ENCODE peak calls at places on chromosome 17, in five cellular contexts. W is H9, Z is mesenchymal stem cell, V is neuronal stem cell, H is H1. C is an unnamed sample.

GRCh38 chr17:66889480-66890230 is 54.7 kb downstream of the CACNG5 start:
- DNase-seq in V (no peak), H (no peak), W (no peak), Z (no peak), C (no peak)

GRCh38 chr17:18997650-18998196 is 6.8 kb downstream of the FAM83G start:
- DNase-seq in W (no peak), V (no peak), Z (no peak), H (no peak), C (no peak)

GRCh38 chr17:80035687-80035936 is at the start of gene TBC1D16:
- DNase-seq in V (no peak), H (no peak), Z (no peak), W (no peak), C (no peak)

GRCh38 chr17:29114141-29114540 is 66.1 kb downstream of the MYO18A start:
- DNase-seq in Z (no peak), W (no peak), V (no peak), H (no peak), C (no peak)

GRCh38 chr17:68794636-68795503 is 160.3 kb downstream of the ABCA8 start:
- DNase-seq in W (no peak), V (no peak), H (no peak), Z (peak; percentile 39), C (no peak)

GRCh38 chr17:11900103-11900502 is 97.2 kb downstream of the ZNF18 start:
- DNase-seq in H (no peak), V (no peak), Z (no peak), W (no peak), C (no peak)

GRCh38 chr17:59844884-59845594 is 47.7 kb downstream of the TUBD1 start:
- DNase-seq in H (no peak), Z (peak; percentile 68), V (no peak), W (no peak), C (no peak)

GRCh38 chr17:66716236-66717026 is 118.5 kb upstream of the CACNG5 start:
- DNase-seq in W (peak; percentile 36), V (no peak), Z (no peak), H (no peak), C (no peak)

GRCh38 chr17:63820963-63821561 is 6.2 kb upstream of the PSMC5 start:
- DNase-seq in Z (no peak), H (no peak), W (no peak), V (no peak), C (no peak)

GRCh38 chr17:42821176-42821575 is 2.9 kb downstream of the BECN1 start:
- DNase-seq in Z (no peak), V (no peak), W (no peak), H (no peak), C (peak; percentile 74)

GRCh38 chr17:79008666-79009387 is 737 bp downstream of the CANT1 start:
- DNase-seq in V (no peak), W (no peak), H (no peak), Z (no peak), C (no peak)

GRCh38 chr17:46178550-46179198 is 14.6 kb downstream of the KANSL1 start:
- DNase-seq in Z (peak; percentile 74), W (no peak), H (no peak), V (no peak), C (no peak)

GRCh38 chr17:17151962-17152361 is 54.2 kb downstream of the PLD6 start:
- DNase-seq in Z (peak; percentile 93), H (no peak), V (no peak), W (no peak), C (peak; percentile 18)

GRCh38 chr17:60049936-60050335 is 28.8 kb downstream of the HEATR6 start:
- DNase-seq in Z (peak; percentile 9), H (no peak), W (no peak), V (no peak), C (no peak)

GRCh38 chr17:7266784-7267183 is 4.5 kb upstream of the CLDN7 start:
- DNase-seq in Z (no peak), W (no peak), V (no peak), H (no peak), C (no peak)

GRCh38 chr17:50879086-50879485 is 12.9 kb upstream of the TOB1 start:
- DNase-seq in V (no peak), H (no peak), W (no peak), Z (no peak), C (no peak)

GRCh38 chr17:80192268-80192667 is 22.4 kb downstream of the CARD14 start:
- DNase-seq in H (no peak), V (no peak), Z (no peak), W (peak; percentile 34), C (no peak)

GRCh38 chr17:52297230-52298010 is 138.9 kb upstream of the CA10 start:
- DNase-seq in W (no peak), V (no peak), Z (no peak), H (no peak), C (peak; percentile 4)

GRCh38 chr17:78383725-78384471 is 5.4 kb downstream of the PGS1 start:
- DNase-seq in W (no peak), H (no peak), V (no peak), Z (peak; percentile 99), C (peak; percentile 91)

GRCh38 chr17:39662551-39663339 is 2.4 kb upstream of the TCAP start:
- DNase-seq in W (peak; percentile 72), V (no peak), Z (no peak), H (peak; percentile 59), C (no peak)

GRCh38 chr17:9011001-9011400 is 10.3 kb upstream of the NTN1 start:
- DNase-seq in V (no peak), H (no peak), W (no peak), Z (no peak), C (no peak)

GRCh38 chr17:2085648-2085949 is 30.7 kb downstream of the HIC1 start:
- DNase-seq in Z (peak; percentile 83), V (no peak), H (no peak), W (no peak), C (no peak)

GRCh38 chr17:7027335-7027734 is 4.5 kb downstream of the BCL6B start:
- DNase-seq in Z (no peak), H (no peak), V (no peak), W (peak; percentile 61), C (no peak)

GRCh38 chr17:47204722-47205418 is 4.3 kb upstream of the MYL4 start:
- DNase-seq in Z (peak; percentile 72), W (no peak), H (no peak), V (no peak), C (peak; percentile 41)

GRCh38 chr17:79778504-79779087 is 648 bp downstream of the CBX2 start:
- DNase-seq in V (peak; percentile 59), Z (peak; percentile 17), W (peak; percentile 67), H (peak; percentile 72), C (no peak)

GRCh38 chr17:17141279-17141678 is 64.9 kb downstream of the PLD6 start:
- DNase-seq in W (no peak), V (no peak), H (no peak), Z (no peak), C (no peak)

GRCh38 chr17:56171186-56171959 is 18.1 kb downstream of the ANKFN1 start:
- DNase-seq in H (no peak), Z (peak; percentile 1), W (no peak), V (no peak), C (peak; percentile 16)

GRCh38 chr17:50864747-50865059 is 1.5 kb downstream of the TOB1 start:
- DNase-seq in V (no peak), H (no peak), Z (no peak), W (no peak), C (no peak)

GRCh38 chr17:61461967-61462733 is 9.9 kb downstream of the TBX4 start:
- DNase-seq in V (no peak), H (peak; percentile 71), Z (peak; percentile 22), W (peak; percentile 55), C (no peak)

GRCh38 chr17:63834431-63835166 is 7.1 kb upstream of the FTSJ3 start:
- DNase-seq in Z (peak; percentile 89), V (peak; percentile 48), W (peak; percentile 92), H (peak; percentile 70), C (peak; percentile 95)

GRCh38 chr17:43832168-43832975 is 574 bp downstream of the MPP3 start:
- DNase-seq in W (no peak), V (no peak), Z (peak; percentile 74), H (peak; percentile 65), C (peak; percentile 79)

GRCh38 chr17:62724398-62725146 is 83.5 kb downstream of the MARCHF10 start:
- DNase-seq in Z (no peak), H (no peak), V (no peak), W (peak; percentile 31), C (peak; percentile 51)

GRCh38 chr17:42275527-42276358 is 448 bp downstream of the STAT5B start:
- DNase-seq in W (peak; percentile 52), Z (peak; percentile 58), H (peak; percentile 63), V (no peak), C (peak; percentile 75)

GRCh38 chr17:9115446-9116265 is 94.3 kb downstream of the NTN1 start:
- DNase-seq in H (peak; percentile 85), V (peak; percentile 44), W (peak; percentile 92), Z (peak; percentile 51), C (no peak)

GRCh38 chr17:50128441-50129302 is 1.3 kb downstream of the SAMD14 start:
- DNase-seq in H (peak; percentile 84), V (no peak), Z (peak; percentile 57), W (peak; percentile 88), C (no peak)

GRCh38 chr17:14471052-14471451 is 170.2 kb downstream of the HS3ST3B1 start:
- DNase-seq in W (no peak), Z (peak; percentile 97), V (no peak), H (no peak), C (peak; percentile 58)

GRCh38 chr17:41223821-41224220 is 2.6 kb upstream of the KRTAP9-2 start:
- DNase-seq in Z (no peak), V (no peak), H (no peak), W (no peak), C (no peak)

GRCh38 chr17:41231731-41232130 is 518 bp upstream of the KRTAP9-3 start:
- DNase-seq in W (no peak), Z (no peak), H (no peak), V (no peak), C (no peak)

GRCh38 chr17:41230094-41230493 is 2.2 kb upstream of the KRTAP9-3 start:
- DNase-seq in W (no peak), Z (no peak), V (no peak), H (no peak), C (no peak)

GRCh38 chr17:41226051-41226450 is 397 bp upstream of the KRTAP9-2 start:
- DNase-seq in V (no peak), W (no peak), H (no peak), Z (no peak), C (peak; percentile 35)
- H2BK12ac ChIP-seq in V (no peak overlapping the region), W (no peak overlapping the region), H (no peak overlapping the region), Z (no peak overlapping the region), C (no peak overlapping the region)

GRCh38 chr17:69975808-69976207 is 99.2 kb upstream of the KCNJ16 start:
- DNase-seq in W (no peak), V (no peak), Z (no peak), H (no peak), C (no peak)
- H2AK5ac ChIP-seq in W (no peak overlapping the region), V (no peak overlapping the region), Z (no peak overlapping the region), H (no peak overlapping the region), C (no peak overlapping the region)

GRCh38 chr17:82055965-82056728 is 4.4 kb downstream of the GPS1 start:
- DNase-seq in H (no peak), V (no peak), W (no peak), Z (no peak), C (no peak)
- H2BK12ac ChIP-seq in H (no peak overlapping the region), V (no peak overlapping the region), W (no peak overlapping the region), Z (no peak overlapping the region), C (no peak overlapping the region)

GRCh38 chr17:1082579-1082978 is 85.7 kb downstream of the TIMM22 start:
- DNase-seq in V (no peak), H (no peak), W (no peak), Z (no peak), C (no peak)
- H2AK5ac ChIP-seq in V (no peak overlapping the region), H (no peak overlapping the region), W (no peak overlapping the region), Z (no peak overlapping the region), C (no peak overlapping the region)

GRCh38 chr17:5439446-5439764 is 450 bp upstream of the C1QBP start:
- DNase-seq in V (no peak), H (no peak), Z (no peak), W (no peak), C (no peak)
- H2BK12ac ChIP-seq in V (no peak overlapping the region), H (no peak overlapping the region), Z (no peak overlapping the region), W (no peak overlapping the region), C (no peak overlapping the region)